ENCODE peak calls at places on chromosomes 12 and 14, in eight cellular contexts. G is Peyer's patch, B is endothelial cell of umbilical vein, O is IMR-90, E is transverse colon, P is right lobe of liver, C is tibial nerve, Y is spleen. I is an unnamed sample.

GRCh38 chr12:77104792-77105191 is 39.4 kb upstream of the E2F7 start:
- DNase-seq in G (no peak), B (peak), O (peak), E (no peak), P (no peak), C (no peak), Y (no peak), I (no peak)

GRCh38 chr12:40620564-40621019 is 71.6 kb upstream of the CNTN1 start:
- DNase-seq in G (no peak), B (no peak), O (no peak), E (no peak), P (no peak), C (no peak), Y (no peak), I (no peak)

GRCh38 chr12:50132505-50133135 is 20.6 kb downstream of the COX14 start:
- DNase-seq in G (no peak), B (no peak), O (peak), E (no peak), P (no peak), C (no peak), Y (no peak), I (no peak)

GRCh38 chr12:12004524-12004923 is 66.2 kb upstream of the BCL2L14 start:
- DNase-seq in G (no peak), B (no peak), O (no peak), E (no peak), P (no peak), C (no peak), Y (no peak), I (no peak)

GRCh38 chr14:75267141-75267601 is 11.5 kb upstream of the FOS start:
- DNase-seq in G (no peak), B (peak), O (peak), E (no peak), P (no peak), C (no peak), Y (no peak), I (no peak)

GRCh38 chr12:32901553-32901952 is 5.0 kb upstream of the PKP2 start:
- DNase-seq in G (no peak), B (no peak), O (no peak), E (no peak), P (no peak), C (no peak), Y (no peak), I (no peak)

GRCh38 chr14:62957562-62957961 is 87.7 kb downstream of the KCNH5 start:
- DNase-seq in G (no peak), B (no peak), O (peak), E (no peak), P (no peak), C (no peak), Y (no peak), I (no peak)

GRCh38 chr14:57480044-57480443 is 13.6 kb downstream of the CCDC198 start:
- DNase-seq in G (no peak), B (no peak), O (no peak), E (no peak), P (no peak), C (no peak), Y (no peak), I (no peak)

GRCh38 chr14:56195727-56196126 is 77.5 kb downstream of the PELI2 start:
- DNase-seq in G (no peak), B (peak), O (peak), E (peak), P (no peak), C (peak), Y (peak), I (peak)

GRCh38 chr12:114625294-114625851 is 58.6 kb downstream of the TBX3 start:
- DNase-seq in G (no peak), B (peak), O (peak), E (peak), P (peak), C (no peak), Y (no peak), I (peak)

GRCh38 chr12:131378176-131378842 is 332.6 kb upstream of the SFSWAP start:
- DNase-seq in G (no peak), B (no peak), O (no peak), E (no peak), P (no peak), C (no peak), Y (no peak), I (peak)

GRCh38 chr12:6146509-6146908 is 22.0 kb upstream of the VWF start:
- DNase-seq in G (no peak), B (no peak), O (no peak), E (no peak), P (no peak), C (no peak), Y (no peak), I (peak)

GRCh38 chr14:69818760-69819191 is 21.7 kb upstream of the SLC10A1 start:
- DNase-seq in G (no peak), B (peak), O (peak), E (peak), P (no peak), C (no peak), Y (no peak), I (peak)

GRCh38 chr12:89225808-89226368 is 126.4 kb downstream of the DUSP6 start:
- DNase-seq in G (no peak), B (peak), O (peak), E (peak), P (no peak), C (no peak), Y (no peak), I (no peak)

GRCh38 chr14:26204954-26205479 is 392.8 kb downstream of the NOVA1 start:
- DNase-seq in G (peak), B (peak), O (no peak), E (peak), P (no peak), C (peak), Y (peak), I (no peak)

GRCh38 chr14:64773577-64773976 is 69.4 kb downstream of the PLEKHG3 start:
- DNase-seq in G (no peak), B (no peak), O (no peak), E (no peak), P (no peak), C (no peak), Y (peak), I (no peak)

GRCh38 chr12:21502164-21502496 is 541 bp downstream of the GOLT1B start:
- DNase-seq in G (no peak), B (peak), O (peak), E (peak), P (no peak), C (no peak), Y (no peak), I (peak)

GRCh38 chr14:29803045-29803444 is 124.6 kb downstream of the PRKD1 start:
- DNase-seq in G (no peak), B (no peak), O (no peak), E (no peak), P (no peak), C (no peak), Y (no peak), I (no peak)

GRCh38 chr12:85016423-85016822 is 19.7 kb downstream of the TSPAN19 start:
- DNase-seq in G (no peak), B (peak), O (peak), E (no peak), P (no peak), C (no peak), Y (no peak), I (no peak)

GRCh38 chr14:49303952-49304516 is 282.1 kb downstream of the RPS29 start:
- DNase-seq in G (no peak), B (peak), O (peak), E (no peak), P (no peak), C (no peak), Y (no peak), I (no peak)

GRCh38 chr12:50862316-50862715 is 19.6 kb downstream of the TMPRSS12 start:
- DNase-seq in G (no peak), B (no peak), O (peak), E (no peak), P (no peak), C (no peak), Y (no peak), I (no peak)

GRCh38 chr12:114841557-114842251 is 157.7 kb upstream of the TBX3 start:
- DNase-seq in G (no peak), B (no peak), O (no peak), E (no peak), P (no peak), C (no peak), Y (no peak), I (no peak)

GRCh38 chr14:101556131-101556530 is 5.2 kb upstream of the DIO3 start:
- DNase-seq in G (no peak), B (no peak), O (no peak), E (no peak), P (no peak), C (no peak), Y (no peak), I (no peak)

GRCh38 chr14:56098021-56098420 is 20.2 kb upstream of the PELI2 start:
- DNase-seq in G (no peak), B (no peak), O (no peak), E (no peak), P (no peak), C (no peak), Y (no peak), I (no peak)

GRCh38 chr14:78086342-78086741 is 83.8 kb upstream of the NRXN3 start:
- DNase-seq in G (no peak), B (no peak), O (no peak), E (no peak), P (no peak), C (no peak), Y (no peak), I (no peak)

GRCh38 chr12:86349196-86349595 is 93.0 kb upstream of the MGAT4C start:
- DNase-seq in G (no peak), B (no peak), O (no peak), E (no peak), P (no peak), C (no peak), Y (no peak), I (no peak)

GRCh38 chr12:30425445-30425844 is 270.2 kb downstream of the IPO8 start:
- DNase-seq in G (no peak), B (no peak), O (no peak), E (no peak), P (no peak), C (no peak), Y (no peak), I (no peak)

GRCh38 chr12:132152921-132153321 is 8.7 kb downstream of the NOC4L start:
- DNase-seq in G (no peak), B (no peak), O (no peak), E (peak), P (no peak), C (no peak), Y (peak), I (no peak)

GRCh38 chr12:1662761-1663439 is 28.0 kb upstream of the ADIPOR2 start:
- DNase-seq in G (peak), B (no peak), O (no peak), E (peak), P (peak), C (no peak), Y (peak), I (peak)

GRCh38 chr14:21868442-21869046 is 194.9 kb upstream of the OR4E1 start:
- DNase-seq in G (no peak), B (peak), O (peak), E (peak), P (no peak), C (no peak), Y (no peak), I (no peak)

GRCh38 chr12:78878447-78878846 is 13.9 kb downstream of the SYT1 start:
- DNase-seq in G (no peak), B (no peak), O (no peak), E (no peak), P (no peak), C (no peak), Y (no peak), I (no peak)

GRCh38 chr14:36665887-36666415 is 4.3 kb downstream of the PAX9 start:
- DNase-seq in G (no peak), B (no peak), O (no peak), E (no peak), P (no peak), C (no peak), Y (no peak), I (no peak)

GRCh38 chr14:20631821-20632389 is 9.6 kb downstream of the OR6S1 start:
- DNase-seq in G (peak), B (peak), O (peak), E (peak), P (peak), C (peak), Y (peak), I (no peak)

GRCh38 chr12:46771268-46771837 is 54.4 kb downstream of the SLC38A4 start:
- DNase-seq in G (no peak), B (peak), O (peak), E (no peak), P (no peak), C (no peak), Y (no peak), I (no peak)

GRCh38 chr12:76784600-76785051 is 20.7 kb downstream of the ZDHHC17 start:
- DNase-seq in G (no peak), B (no peak), O (peak), E (no peak), P (no peak), C (no peak), Y (no peak), I (no peak)

GRCh38 chr12:120651821-120652220 is 11.4 kb downstream of the CABP1 start:
- DNase-seq in G (no peak), B (no peak), O (peak), E (no peak), P (no peak), C (no peak), Y (no peak), I (no peak)

GRCh38 chr12:53938276-53939140 is at the start of gene HOXC13:
- DNase-seq in G (no peak), B (no peak), O (no peak), E (no peak), P (no peak), C (no peak), Y (no peak), I (peak)

GRCh38 chr12:113794774-113795173 is 171.4 kb downstream of the RBM19 start:
- DNase-seq in G (no peak), B (no peak), O (no peak), E (no peak), P (no peak), C (no peak), Y (no peak), I (no peak)

DNA sequence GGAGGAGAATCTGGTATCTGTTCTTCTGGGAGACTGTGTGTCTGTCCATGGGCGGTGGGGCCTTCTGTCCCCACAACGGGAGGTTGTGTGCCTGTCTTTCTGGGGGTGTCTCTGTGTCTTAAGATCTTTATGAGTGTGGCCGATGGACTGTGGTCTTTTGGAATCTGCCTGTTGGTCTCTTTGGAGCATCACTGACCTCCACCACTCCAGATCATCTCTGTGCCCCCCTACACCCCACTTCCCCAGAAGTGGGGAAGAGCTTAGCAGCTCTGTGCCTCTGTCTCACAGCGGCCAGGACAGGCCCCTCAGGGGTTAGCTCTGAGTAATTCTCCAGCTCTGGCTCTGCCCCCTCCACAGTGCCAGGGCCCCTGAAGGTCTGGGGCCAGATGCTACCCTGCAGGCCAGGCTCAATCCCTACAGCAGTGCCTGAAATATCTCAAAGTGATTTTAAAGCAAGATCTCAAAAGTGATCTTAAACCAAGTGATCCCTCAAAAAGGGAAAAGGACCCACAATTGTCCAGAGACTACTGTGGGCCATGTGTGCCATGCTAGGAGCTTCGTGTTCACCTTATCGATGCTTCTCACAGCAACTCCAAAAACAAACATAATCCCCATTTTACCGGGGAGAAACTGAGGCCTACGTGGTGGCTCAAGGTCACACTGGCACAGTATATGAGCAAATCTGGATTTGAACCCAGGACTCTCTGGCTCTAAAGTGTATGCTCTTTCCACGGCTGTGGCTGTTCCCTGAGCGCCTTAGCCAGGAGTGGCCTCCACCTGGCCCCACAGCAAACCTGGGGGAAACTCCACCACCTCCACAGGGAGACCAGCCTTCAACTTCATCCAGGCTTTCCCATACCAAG is 26.0 kb upstream of the KRT78 start:
- DNase-seq in G (no peak), B (no peak), O (no peak), E (no peak), P (no peak), C (no peak), Y (no peak), I (no peak)
- TF ChIP-seq POLR2A in G (no peak), B (no peak), O (no peak), E (no peak), P (no peak), C (no peak), Y (no peak), I (no peak)

DNA sequence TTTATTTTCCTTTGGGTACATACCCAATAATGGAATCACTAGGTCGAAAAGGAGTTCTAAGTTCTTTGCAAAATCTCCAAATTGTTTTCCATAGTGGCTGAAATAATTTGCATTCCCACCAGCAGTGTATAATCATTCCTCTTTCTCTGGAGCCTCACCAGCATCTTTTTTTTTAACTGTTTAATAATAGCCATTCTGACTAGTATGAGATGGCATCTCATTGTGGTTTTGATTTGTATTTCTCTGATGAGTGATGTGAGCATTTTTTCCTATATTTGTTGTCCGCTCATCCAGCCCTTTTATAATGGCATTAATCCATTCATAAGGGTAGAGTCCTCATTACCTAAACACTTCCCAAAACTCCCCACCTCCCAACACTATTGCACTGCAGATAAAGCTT is 278.3 kb downstream of the SEC23A start:
- DNase-seq in G (no peak), B (no peak), O (no peak), E (no peak), P (no peak), C (no peak), Y (no peak), I (no peak)
- H3K4me3 ChIP-seq in G (no peak), B (no peak), O (no peak), E (no peak), P (no peak), C (no peak), Y (no peak), I (no peak)

DNA sequence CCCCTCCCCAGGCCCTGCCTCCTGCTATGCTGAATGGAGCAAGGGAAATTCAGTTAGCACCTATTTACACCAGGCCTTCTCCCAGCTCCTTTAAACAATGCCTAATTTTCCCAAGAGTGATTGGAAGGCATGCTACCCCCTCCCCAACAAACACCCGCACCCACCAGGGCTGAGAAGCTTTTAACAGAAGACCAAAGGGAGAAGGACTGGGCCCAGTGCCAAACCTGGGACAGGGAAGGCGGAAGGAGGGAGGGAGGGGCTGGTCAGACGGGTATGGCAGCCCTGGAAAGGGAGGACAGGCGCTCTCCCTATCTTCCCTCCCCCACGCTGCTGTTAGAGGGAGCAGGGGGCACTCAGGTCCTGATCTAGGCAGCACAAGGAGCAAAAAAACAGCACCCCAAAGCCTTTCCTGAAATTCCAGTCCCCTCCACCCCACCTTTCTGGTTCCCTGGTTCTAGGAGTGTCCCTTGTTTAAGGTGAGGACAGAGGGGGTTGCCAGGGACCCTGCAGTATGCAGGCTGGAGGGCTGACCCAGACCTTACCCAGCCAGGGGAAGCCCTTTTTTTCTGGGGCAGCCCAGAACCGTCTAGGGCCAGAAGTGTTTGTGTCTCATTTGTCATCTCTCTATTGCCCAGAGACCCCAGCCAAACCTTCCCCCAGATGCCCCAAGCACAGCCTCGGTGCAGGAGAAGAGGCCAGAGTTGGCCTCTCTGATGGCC is 2.4 kb upstream of the KRT8 start:
- DNase-seq in G (peak), B (peak), O (no peak), E (peak), P (peak), C (no peak), Y (no peak), I (peak)
- TF ChIP-seq POLR2A in G (no peak), B (no peak), O (no peak), E (no peak), P (no peak), C (no peak), Y (no peak), I (no peak)

GRCh38 chr14:90639641-90640040 is 176.6 kb downstream of the TTC7B start:
- DNase-seq in G (no peak), B (no peak), O (no peak), E (no peak), P (no peak), C (no peak), Y (no peak), I (no peak)
- H3K4me3 ChIP-seq in G (no peak), B (no peak), O (no peak), E (no peak), P (no peak), C (no peak), Y (no peak), I (no peak)

GRCh38 chr14:105303949-105304348 is 3.1 kb upstream of the BRF1 start:
- DNase-seq in G (no peak), B (no peak), O (no peak), E (peak), P (no peak), C (no peak), Y (no peak), I (no peak)

GRCh38 chr14:105304565-105304964 is 3.8 kb upstream of the BRF1 start:
- DNase-seq in G (no peak), B (no peak), O (no peak), E (no peak), P (no peak), C (no peak), Y (no peak), I (no peak)

GRCh38 chr14:105300542-105301102 is at the start of gene BRF1:
- DNase-seq in G (peak), B (peak), O (peak), E (peak), P (peak), C (peak), Y (peak), I (peak)

GRCh38 chr14:105299654-105300541 is 903 bp downstream of the BRF1 start:
- DNase-seq in G (no peak), B (peak), O (no peak), E (peak), P (peak), C (no peak), Y (no peak), I (peak)

GRCh38 chr14:105301103-105301914 is 508 bp upstream of the BRF1 start:
- DNase-seq in G (peak), B (peak), O (peak), E (peak), P (peak), C (peak), Y (peak), I (peak)
- TF ChIP-seq POLR2A in G (peak), B (peak), O (peak), E (peak), P (no peak), C (no peak), Y (no peak), I (no peak)

GRCh38 chr12:124904306-124905098 is 9.9 kb downstream of the UBC start:
- DNase-seq in G (peak), B (peak), O (peak), E (peak), P (peak), C (peak), Y (peak), I (peak)
- H3K4me3 ChIP-seq in G (no peak), B (no peak), O (no peak), E (no peak), P (no peak), C (no peak), Y (no peak), I (no peak)